ENCODE peak calls at places on chromosome 13, in nine cellular contexts. D is mucosa of descending colon, X is heart right ventricle, K is pancreas, Z is spleen, C is fibroblast of lung, Q is GM10248, A is body of pancreas, V is CD14-positive monocyte. J is an unnamed sample.

GRCh38 chr13:27171830-27172494 is 351 bp upstream of the USP12 start:
- DNase-seq in X (peak), A (peak), Q (peak), C (peak), K (peak), V (peak), Z (peak), D (peak), J (peak)

GRCh38 chr13:111943229-111943795 is 123.6 kb upstream of the SOX1 start:
- DNase-seq in V (no peak), Z (peak), K (no peak), A (no peak), C (no peak), Q (no peak), X (no peak), D (no peak), J (no peak)

GRCh38 chr13:26872444-26873173 is 112.0 kb upstream of the GPR12 start:
- DNase-seq in V (no peak), X (peak), Z (peak), Q (peak), C (no peak), K (no peak), D (peak), A (peak), J (peak)

GRCh38 chr13:26785845-26786630 is 25.5 kb upstream of the GPR12 start:
- DNase-seq in Q (no peak), C (no peak), A (peak), D (peak), V (no peak), K (no peak), X (peak), Z (peak), J (no peak)

GRCh38 chr13:108322206-108322824 is 52.8 kb downstream of the TNFSF13B start:
- DNase-seq in Z (no peak), D (no peak), X (no peak), K (no peak), Q (peak), V (no peak), C (peak), A (no peak), J (peak)

GRCh38 chr13:48567521-48568331 is 34.8 kb upstream of the RCBTB2 start:
- DNase-seq in K (no peak), Z (no peak), D (no peak), V (no peak), X (no peak), Q (no peak), C (no peak), A (no peak), J (no peak)

GRCh38 chr13:94658926-94659649 is 53.3 kb downstream of the SOX21 start:
- DNase-seq in Q (no peak), D (no peak), V (no peak), X (no peak), C (no peak), A (no peak), Z (no peak), K (no peak), J (no peak)

GRCh38 chr13:79812070-79812850 is 331.3 kb downstream of the NDFIP2 start:
- DNase-seq in D (no peak), Q (peak), K (no peak), Z (no peak), V (no peak), A (no peak), X (no peak), C (no peak), J (peak)

GRCh38 chr13:73158851-73159250 is 100.0 kb downstream of the KLF5 start:
- DNase-seq in C (peak), Z (no peak), V (no peak), Q (no peak), A (no peak), D (no peak), K (no peak), X (no peak), J (no peak)

GRCh38 chr13:27339299-27339698 is 68.7 kb downstream of the RASL11A start:
- DNase-seq in A (peak), C (peak), K (no peak), Q (peak), Z (no peak), V (no peak), X (no peak), D (peak), J (peak)

GRCh38 chr13:113565526-113566226 is 18.9 kb upstream of the TFDP1 start:
- DNase-seq in V (no peak), C (no peak), D (no peak), Q (no peak), Z (peak), X (no peak), K (no peak), A (no peak), J (no peak)

GRCh38 chr13:100100115-100100879 is 11.4 kb downstream of the PCCA start:
- DNase-seq in K (no peak), X (no peak), D (no peak), A (peak), Z (no peak), Q (no peak), C (peak), V (no peak), J (no peak)

GRCh38 chr13:63304497-63304896 is 1888.8 kb upstream of the PCDH20 start:
- DNase-seq in D (no peak), X (no peak), V (no peak), K (no peak), Q (no peak), C (no peak), A (no peak), Z (no peak), J (no peak)

GRCh38 chr13:112188298-112188610 is 121.3 kb downstream of the SOX1 start:
- DNase-seq in X (no peak), D (no peak), Z (no peak), K (no peak), C (no peak), V (peak), Q (no peak), A (no peak), J (no peak)

GRCh38 chr13:92414851-92415250 is 811.8 kb upstream of the GPC6 start:
- DNase-seq in A (no peak), Q (no peak), V (no peak), K (no peak), Z (no peak), X (no peak), D (no peak), C (no peak), J (no peak)

GRCh38 chr13:99686944-99687382 is 185.7 kb downstream of the TM9SF2 start:
- DNase-seq in Z (no peak), C (no peak), K (no peak), X (no peak), Q (no peak), V (no peak), A (no peak), D (peak), J (no peak)

GRCh38 chr13:95385808-95386207 is 84.6 kb upstream of the ABCC4 start:
- DNase-seq in C (no peak), Q (no peak), V (peak), K (no peak), X (no peak), A (no peak), D (no peak), Z (no peak), J (no peak)

GRCh38 chr13:40161008-40161694 is 505.3 kb downstream of the FOXO1 start:
- DNase-seq in C (no peak), K (no peak), V (no peak), Z (no peak), D (no peak), A (no peak), Q (no peak), X (no peak), J (no peak)

GRCh38 chr13:75934889-75935288 is 298.8 kb downstream of the LMO7 start:
- DNase-seq in Q (no peak), Z (no peak), A (no peak), V (no peak), C (peak), K (no peak), D (no peak), X (no peak), J (no peak)

GRCh38 chr13:100075700-100076587 is 12.9 kb upstream of the PCCA start:
- DNase-seq in C (no peak), Z (no peak), X (no peak), Q (no peak), A (no peak), K (no peak), V (no peak), D (no peak), J (no peak)

GRCh38 chr13:62193919-62194318 is 778.3 kb upstream of the PCDH20 start:
- DNase-seq in V (no peak), A (no peak), K (no peak), X (no peak), Z (no peak), Q (no peak), D (no peak), C (no peak), J (no peak)

GRCh38 chr13:74966814-74967213 is 515.2 kb downstream of the TBC1D4 start:
- DNase-seq in C (peak), K (no peak), D (no peak), Q (no peak), Z (no peak), V (no peak), A (no peak), X (no peak), J (no peak)

GRCh38 chr13:98939552-98940306 is 38.1 kb downstream of the DOCK9 start:
- DNase-seq in D (no peak), C (no peak), Q (no peak), A (no peak), X (no peak), Z (peak), K (no peak), V (no peak), J (no peak)

GRCh38 chr13:113001251-113002140 is 32.5 kb downstream of the MCF2L start:
- DNase-seq in V (no peak), Q (no peak), C (peak), X (no peak), K (peak), Z (no peak), A (peak), D (peak), J (no peak)

GRCh38 chr13:73945871-73946270 is 188.3 kb downstream of the KLF12 start:
- DNase-seq in C (peak), K (no peak), Q (no peak), X (peak), D (no peak), Z (no peak), A (no peak), V (no peak), J (no peak)

GRCh38 chr13:73952683-73953082 is 181.5 kb downstream of the KLF12 start:
- DNase-seq in K (no peak), D (no peak), C (peak), Q (no peak), V (no peak), A (no peak), X (no peak), Z (no peak), J (no peak)

GRCh38 chr13:90027409-90027808 is 1320.1 kb upstream of the MIR17HG start:
- DNase-seq in X (no peak), A (no peak), V (no peak), D (no peak), K (no peak), Z (no peak), Q (no peak), C (no peak), J (no peak)
- TF ChIP-seq CTCF in X (no peak), A (no peak), V (no peak), D (no peak), K (no peak), Z (no peak), Q (no peak), C (no peak), J (no peak)

DNA sequence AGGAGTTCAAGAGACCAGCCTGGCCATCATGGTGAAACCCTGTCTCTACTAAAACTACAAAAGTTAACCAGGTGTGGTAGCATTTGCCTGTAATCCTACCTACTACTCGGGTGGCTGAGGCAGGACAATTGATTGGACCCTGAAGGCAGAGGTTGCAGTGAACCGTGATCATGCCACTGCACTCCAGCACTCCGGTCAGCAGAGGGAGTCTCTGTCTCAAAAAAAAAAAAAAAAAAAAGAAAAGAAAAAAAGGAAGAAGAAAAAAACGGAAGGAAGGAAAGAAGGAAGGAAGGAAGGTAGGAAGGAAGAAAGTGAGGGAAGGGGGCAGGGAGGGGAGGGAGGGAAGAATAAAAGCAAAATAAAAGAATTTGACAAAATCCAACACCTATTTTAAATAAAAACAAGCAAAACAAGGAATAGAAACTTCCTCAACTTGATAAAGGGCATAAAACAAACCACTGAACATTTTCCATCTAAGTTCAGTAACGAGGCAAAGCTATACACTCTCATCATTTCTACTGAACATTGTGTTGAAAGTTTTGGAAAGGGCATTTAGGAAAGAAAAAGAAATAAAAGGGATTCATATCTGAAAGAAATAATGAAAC is 411.6 kb upstream of the SLITRK5 start:
- DNase-seq in Q (no peak), A (no peak), V (no peak), Z (no peak), C (no peak), D (no peak), X (no peak), K (no peak), J (no peak)
- TF ChIP-seq CTCF in Q (peak), A (peak), V (no peak), Z (no peak), C (peak), D (no peak), X (peak), K (no peak), J (peak)

DNA sequence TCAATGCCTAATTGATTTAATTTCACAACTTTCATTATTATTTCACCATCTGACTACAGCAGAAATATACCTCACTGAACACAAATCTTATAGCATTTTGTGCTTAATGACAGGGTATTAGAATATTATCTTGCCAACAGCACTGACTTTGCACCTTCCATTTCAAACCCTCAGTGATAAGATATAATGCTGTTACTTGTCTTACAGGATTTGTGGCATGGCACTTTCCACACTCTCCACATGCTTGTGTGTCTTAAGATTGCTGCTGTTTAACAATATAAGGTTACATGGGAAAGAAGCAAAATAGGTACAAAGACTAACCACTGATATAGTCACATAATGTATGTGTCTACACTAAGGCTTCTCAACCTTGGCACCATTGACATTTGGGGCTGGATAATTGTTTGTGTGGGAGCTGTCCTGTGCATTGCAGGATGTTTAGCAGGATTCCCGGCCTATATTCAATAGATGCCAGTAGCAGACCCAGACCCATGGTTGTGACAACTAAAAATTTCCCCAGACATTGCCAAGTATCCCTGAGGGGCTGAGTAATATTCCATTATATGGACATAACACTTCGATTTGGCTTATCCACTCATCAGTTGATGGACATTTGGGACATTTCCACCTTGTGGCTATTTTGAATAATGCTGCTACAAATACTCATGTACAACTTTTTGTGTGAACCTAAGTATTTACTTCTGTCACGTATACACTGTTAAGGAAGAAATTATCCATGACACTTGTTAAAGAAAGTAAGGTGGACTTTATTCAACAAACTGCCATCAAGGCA is 5.7 kb upstream of the DIAPH3 start:
- DNase-seq in V (no peak), K (no peak), X (no peak), Q (no peak), Z (no peak), C (no peak), D (no peak), A (no peak), J (no peak)
- TF ChIP-seq CTCF in V (no peak), K (no peak), X (no peak), Q (no peak), Z (no peak), C (no peak), D (no peak), A (no peak), J (no peak)

GRCh38 chr13:43787998-43788397 is 1.2 kb upstream of the ENOX1 start:
- DNase-seq in V (no peak), K (no peak), A (no peak), D (no peak), Z (no peak), C (peak), Q (peak), X (no peak), J (peak)
- TF ChIP-seq CTCF in V (no peak), K (no peak), A (peak), D (no peak), Z (no peak), C (peak), Q (no peak), X (peak), J (no peak)

GRCh38 chr13:31042501-31043165 is 110.2 kb downstream of the TEX26 start:
- DNase-seq in Q (no peak), Z (no peak), X (no peak), A (no peak), K (no peak), C (no peak), V (no peak), D (no peak), J (no peak)

GRCh38 chr13:31045621-31046081 is 113.2 kb downstream of the TEX26 start:
- DNase-seq in X (no peak), A (no peak), Q (peak), Z (no peak), V (peak), K (no peak), C (peak), D (peak), J (no peak)

GRCh38 chr13:31043891-31044657 is 111.6 kb downstream of the TEX26 start:
- DNase-seq in Z (peak), Q (peak), D (peak), K (peak), A (peak), X (peak), C (peak), V (peak), J (peak)

GRCh38 chr13:31046711-31047279 is 114.3 kb downstream of the TEX26 start:
- DNase-seq in D (peak), X (peak), Q (no peak), Z (no peak), K (no peak), V (no peak), A (no peak), C (peak), J (no peak)

GRCh38 chr13:31044658-31045620 is 112.5 kb downstream of the TEX26 start:
- DNase-seq in C (no peak), K (no peak), D (no peak), X (no peak), Z (no peak), Q (no peak), A (no peak), V (no peak), J (no peak)
- TF ChIP-seq CTCF in C (no peak), K (no peak), D (no peak), X (no peak), Z (peak), Q (no peak), A (no peak), V (peak), J (no peak)

DNA sequence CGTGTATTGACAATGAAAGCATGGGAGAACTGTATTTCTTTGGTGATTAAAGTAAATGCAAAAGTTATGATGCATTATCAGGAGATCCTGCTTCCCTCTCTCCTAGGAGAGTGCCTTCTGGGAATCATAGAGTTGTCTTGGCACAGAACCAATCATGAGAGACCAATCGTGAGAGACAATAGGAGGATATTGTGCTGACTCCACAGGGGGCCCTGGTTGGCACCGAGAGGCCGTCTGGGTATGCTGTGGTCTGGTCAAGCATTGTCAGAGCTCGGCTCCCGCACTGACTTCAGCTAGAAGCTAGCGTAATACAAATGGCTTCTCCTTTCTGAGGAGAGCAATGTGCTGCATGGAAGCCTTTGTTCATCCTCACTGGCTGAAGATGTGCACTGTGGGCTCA is 131.5 kb upstream of the GJB6 start:
- DNase-seq in Z (no peak), A (no peak), D (no peak), K (no peak), Q (no peak), C (peak), X (no peak), V (no peak), J (no peak)
- TF ChIP-seq CTCF in Z (no peak), A (no peak), D (no peak), K (no peak), Q (no peak), C (no peak), X (no peak), V (no peak), J (no peak)